ENCODE peak calls at places on chromosomes 4 and X, in six cellular contexts. K, Y, E, W, M and S are unnamed samples.

GRCh38 chr4:17688011-17688441 is 73.6 kb downstream of the MED28 start:
- DNase-seq in K (no peak), Y (no peak), E (no peak), W (no peak), M (no peak), S (peak; percentile 10)

GRCh38 chr4:94757192-94758140 is at the start of gene BMPR1B:
- DNase-seq in K (peak; percentile 60), Y (no peak), E (no peak), W (no peak), M (peak; percentile 75), S (no peak)

GRCh38 chrX:2188840-2189239 is 311.9 kb downstream of the DHRSX start:
- DNase-seq in K (no peak), Y (no peak), E (no peak), W (no peak), M (no peak), S (no peak)

GRCh38 chr4:150150545-150151156 is 72.4 kb downstream of the DCLK2 start:
- DNase-seq in K (no peak), Y (no peak), E (no peak), W (no peak), M (no peak), S (no peak)

GRCh38 chr4:39134674-39135073 is 47.7 kb upstream of the WDR19 start:
- DNase-seq in K (no peak), Y (no peak), E (no peak), W (no peak), M (peak; percentile 16), S (no peak)

GRCh38 chr4:104758574-104758973 is 263.9 kb upstream of the CXXC4 start:
- DNase-seq in K (no peak), Y (no peak), E (no peak), W (no peak), M (no peak), S (no peak)

GRCh38 chr4:183878571-183878970 is 26.5 kb upstream of the STOX2 start:
- DNase-seq in K (no peak), Y (no peak), E (no peak), W (no peak), M (no peak), S (no peak)

GRCh38 chr4:168124008-168124641 is 31.8 kb downstream of the ANXA10 start:
- DNase-seq in K (no peak), Y (no peak), E (no peak), W (no peak), M (peak; percentile 18), S (no peak)

GRCh38 chrX:103376979-103377324 is 614 bp downstream of the BEX3 start:
- DNase-seq in K (peak; percentile 72), Y (no peak), E (no peak), W (no peak), M (peak; percentile 34), S (no peak)

GRCh38 chr4:168154546-168155277 is 62.4 kb downstream of the ANXA10 start:
- DNase-seq in K (no peak), Y (no peak), E (no peak), W (no peak), M (no peak), S (no peak)

GRCh38 chr4:57206172-57206571 is 96.0 kb upstream of the IGFBP7 start:
- DNase-seq in K (peak; percentile 24), Y (no peak), E (no peak), W (no peak), M (no peak), S (no peak)

GRCh38 chrX:48831909-48832291 is 3.5 kb downstream of the PCSK1N start:
- DNase-seq in K (peak; percentile 68), Y (no peak), E (no peak), W (no peak), M (no peak), S (no peak)

GRCh38 chrX:118197730-118198129 is 81.1 kb upstream of the KLHL13 start:
- DNase-seq in K (no peak), Y (no peak), E (no peak), W (no peak), M (no peak), S (no peak)

GRCh38 chrX:19303216-19303880 is 40.4 kb upstream of the PDHA1 start:
- DNase-seq in K (no peak), Y (no peak), E (no peak), W (no peak), M (no peak), S (no peak)

GRCh38 chr4:30619679-30620078 is 100.5 kb upstream of the PCDH7 start:
- DNase-seq in K (no peak), Y (no peak), E (no peak), W (no peak), M (no peak), S (no peak)

GRCh38 chr4:16289872-16290554 is 63.7 kb upstream of the TAPT1 start:
- DNase-seq in K (peak; percentile 69), Y (no peak), E (peak; percentile 7), W (no peak), M (peak; percentile 69), S (peak; percentile 84)

GRCh38 chr4:182874946-182875345 is 42.2 kb downstream of the DCTD start:
- DNase-seq in K (no peak), Y (no peak), E (no peak), W (no peak), M (no peak), S (no peak)

DNA sequence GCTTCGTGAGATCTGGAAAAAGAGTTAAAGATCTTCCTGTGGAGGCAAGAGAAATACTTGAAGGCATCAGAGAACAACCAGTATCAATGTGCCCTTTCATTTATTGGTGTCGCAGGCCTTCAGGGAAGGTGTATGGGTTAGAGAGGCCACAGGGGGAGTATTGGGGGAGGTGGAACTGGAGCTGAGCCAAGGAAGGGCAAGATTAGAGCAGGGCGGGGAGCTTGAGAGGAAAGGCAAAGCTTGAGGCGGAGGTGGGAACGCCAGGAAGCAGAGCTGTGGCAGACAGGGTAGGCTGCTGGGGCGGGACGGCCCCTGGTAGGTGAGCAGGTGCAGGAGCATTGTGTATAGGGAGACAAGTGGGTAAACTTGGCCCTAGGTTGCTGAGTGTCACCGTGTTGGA is 329.9 kb downstream of the ARHGAP10 start:
- DNase-seq in K (peak; percentile 23), Y (no peak), E (no peak), W (no peak), M (no peak), S (no peak)
- TF ChIP-seq EZH2 in K (no peak), Y (no peak), E (no peak), W (no peak), M (no peak), S (no peak)

DNA sequence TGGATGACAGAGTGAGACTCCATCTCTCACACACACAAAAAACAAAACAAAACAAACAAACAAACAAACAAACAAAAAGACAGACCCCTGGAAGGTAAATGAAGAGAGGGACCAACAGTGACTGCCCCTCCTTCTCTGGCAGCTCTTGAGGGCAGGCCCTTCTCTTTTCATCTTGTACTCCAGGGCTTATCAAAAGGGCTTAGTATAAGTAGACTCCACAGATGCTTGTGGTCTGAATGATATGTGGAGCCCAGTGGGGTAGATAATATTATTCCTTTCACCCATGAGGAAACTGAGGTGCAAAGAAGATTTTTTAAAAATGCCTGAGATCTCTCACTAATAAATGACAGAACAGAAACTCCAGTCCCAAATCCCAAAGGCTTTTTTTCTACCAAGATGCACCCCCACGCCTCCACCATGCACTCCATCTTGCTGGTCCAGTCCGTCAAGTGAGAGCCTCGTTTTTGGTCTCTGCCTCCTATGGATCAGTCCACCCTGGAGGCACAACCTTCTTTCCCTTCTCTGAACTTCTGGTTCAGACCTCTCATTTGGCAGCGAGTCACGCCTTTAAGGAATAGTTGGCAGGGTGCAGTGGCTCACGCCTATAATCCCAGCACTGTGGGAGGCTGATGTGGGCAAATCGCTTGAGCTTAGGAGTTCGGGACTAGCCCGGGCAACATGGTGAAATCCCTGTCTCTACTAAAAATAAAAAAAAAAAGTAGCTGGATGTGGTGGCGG is 17.0 kb upstream of the CHRNA9 start:
- DNase-seq in K (no peak), Y (no peak), E (no peak), W (no peak), M (no peak), S (no peak)
- H3K27ac ChIP-seq in K (no peak overlapping the region), Y (no peak overlapping the region), E (no peak overlapping the region), W (no peak overlapping the region), M (no peak overlapping the region), S (peak overlapping the region; percentile 71)

DNA sequence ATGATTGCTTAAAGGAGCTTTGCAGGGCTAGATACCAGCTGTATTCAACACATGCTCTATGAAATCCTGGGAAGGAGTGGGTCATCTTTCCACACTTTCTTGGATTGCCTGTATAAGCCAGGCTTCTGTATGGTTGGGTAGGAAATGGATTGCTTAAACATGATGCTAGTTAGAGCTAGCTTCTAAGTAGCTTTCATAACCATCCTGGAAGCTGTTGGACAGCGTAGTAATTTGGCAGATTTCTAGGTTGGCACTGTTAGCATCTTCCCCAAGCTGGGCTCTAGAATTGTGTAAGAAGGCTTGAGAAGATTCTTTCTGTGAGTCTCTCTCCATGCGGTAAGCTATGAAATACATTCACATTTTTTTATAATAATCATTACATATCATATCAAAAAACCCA is 127.3 kb downstream of the LINC00632 start:
- DNase-seq in K (no peak), Y (no peak), E (no peak), W (no peak), M (no peak), S (no peak)
- TF ChIP-seq POLR2AphosphoS5 in K (no peak), Y (no peak), E (no peak), W (no peak), M (no peak), S (no peak)

GRCh38 chr4:153154010-153154975 is 50.0 kb upstream of the TRIM2 start:
- DNase-seq in K (no peak), Y (no peak), E (no peak), W (no peak), M (peak; percentile 57), S (no peak)

GRCh38 chr4:153148796-153149195 is 55.4 kb upstream of the TRIM2 start:
- DNase-seq in K (no peak), Y (no peak), E (no peak), W (no peak), M (no peak), S (no peak)

GRCh38 chr4:153153339-153153851 is 50.8 kb upstream of the TRIM2 start:
- DNase-seq in K (peak; percentile 82), Y (no peak), E (no peak), W (no peak), M (peak; percentile 27), S (no peak)

GRCh38 chr4:153152453-153153338 is 51.5 kb upstream of the TRIM2 start:
- DNase-seq in K (peak; percentile 53), Y (no peak), E (no peak), W (no peak), M (peak; percentile 40), S (peak; percentile 50)

DNA sequence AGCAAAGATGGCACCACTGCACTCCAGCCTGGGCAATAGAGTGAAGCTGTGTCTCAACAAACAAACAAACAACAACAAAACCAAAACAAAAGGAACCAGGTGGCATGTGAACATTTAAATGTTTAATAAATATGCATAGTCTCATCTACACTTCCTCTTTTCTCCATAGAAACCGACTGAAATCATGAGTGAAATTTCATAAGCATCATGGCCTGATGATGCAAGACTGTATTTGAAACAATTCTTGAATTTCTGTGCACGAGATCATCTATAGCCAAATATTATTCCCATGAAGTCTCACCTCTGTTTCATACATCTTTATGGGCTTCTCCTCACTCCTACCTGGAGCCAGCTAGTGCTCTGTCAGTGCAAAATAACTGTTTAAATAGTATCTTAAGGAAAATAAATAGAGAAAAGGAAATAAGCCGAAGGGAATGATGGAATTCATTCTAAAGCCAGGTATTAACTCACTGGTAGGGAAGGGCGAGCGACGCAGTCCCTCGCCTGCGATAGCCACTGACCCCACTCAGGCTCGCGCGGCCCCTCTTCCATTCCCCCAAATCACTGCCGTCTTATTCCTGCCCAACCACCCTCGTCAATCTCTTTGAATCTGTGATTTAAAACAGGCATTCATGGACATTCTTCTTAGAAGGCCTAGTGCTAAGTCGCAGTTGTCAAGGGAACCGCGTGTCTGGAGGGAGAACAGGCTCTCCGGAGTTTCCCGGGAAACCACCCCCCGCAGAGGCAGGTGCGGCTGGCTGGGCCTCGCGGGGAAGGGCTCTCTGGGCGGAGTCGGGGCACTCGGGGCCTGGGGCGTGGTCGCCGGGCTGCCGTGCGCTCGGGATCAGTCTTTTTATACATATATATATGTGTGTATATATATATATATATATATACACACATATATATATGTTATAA is 52.4 kb upstream of the TRIM2 start:
- DNase-seq in K (peak; percentile 98), Y (no peak), E (no peak), W (peak; percentile 36), M (peak; percentile 13), S (no peak)
- TF ChIP-seq EZH2 in K (no peak), Y (no peak), E (no peak), W (no peak), M (peak; percentile 0), S (no peak)